ENCODE peak calls at places on chromosome 9, in six cellular contexts. D is GM12878, T is PC-3, N is mucosa of descending colon, V is left ventricle myocardium inferior, Y is PC-9. E is an unnamed sample. For H3K4me1, the result is how much of the 10 kb centered on the place peaks cover.

GRCh38 chr9:81396528-81396927 is 292.8 kb downstream of the TLE1 start:
- DNase-seq in D (no peak), T (no peak), N (no peak), V (no peak), Y (no peak), E (no peak)

GRCh38 chr9:82130331-82131042 is 141.9 kb downstream of the SPATA31D1 start:
- DNase-seq in D (no peak), T (no peak), N (no peak), V (no peak), Y (no peak), E (no peak)

GRCh38 chr9:114230068-114230467 is 74.7 kb downstream of the COL27A1 start:
- DNase-seq in D (no peak), T (no peak), N (no peak), V (no peak), Y (no peak), E (no peak)

GRCh38 chr9:69180670-69181069 is 6.6 kb downstream of the TJP2 start:
- DNase-seq in D (no peak), T (peak), N (peak), V (no peak), Y (peak), E (peak)

GRCh38 chr9:36128331-36128730 is 8.2 kb upstream of the GLIPR2 start:
- DNase-seq in D (no peak), T (no peak), N (no peak), V (no peak), Y (no peak), E (no peak)

GRCh38 chr9:109437286-109437685 is 60.8 kb downstream of the PTPN3 start:
- DNase-seq in D (no peak), T (no peak), N (no peak), V (no peak), Y (no peak), E (no peak)

GRCh38 chr9:75001719-75002421 is 26.2 kb downstream of the CARNMT1 start:
- DNase-seq in D (peak), T (peak), N (peak), V (no peak), Y (peak), E (peak)

GRCh38 chr9:11618241-11618805 is 1005.5 kb upstream of the PTPRD start:
- DNase-seq in D (no peak), T (no peak), N (no peak), V (no peak), Y (no peak), E (no peak)

GRCh38 chr9:73172811-73173210 is 21.1 kb downstream of the ANXA1 start:
- DNase-seq in D (no peak), T (no peak), N (no peak), V (no peak), Y (no peak), E (no peak)

GRCh38 chr9:136722093-136722968 is 10.0 kb downstream of the DIPK1B start:
- DNase-seq in D (no peak), T (no peak), N (no peak), V (no peak), Y (no peak), E (no peak)

GRCh38 chr9:108859459-108860114 is 2.5 kb upstream of the ACTL7A start:
- DNase-seq in D (peak), T (no peak), N (no peak), V (no peak), Y (no peak), E (peak)

GRCh38 chr9:122197334-122197872 is 31.4 kb downstream of the LHX6 start:
- DNase-seq in D (no peak), T (no peak), N (peak), V (no peak), Y (no peak), E (no peak)

GRCh38 chr9:12737871-12738270 is 36.9 kb upstream of the LURAP1L start:
- DNase-seq in D (no peak), T (no peak), N (no peak), V (no peak), Y (no peak), E (no peak)

GRCh38 chr9:14315754-14316573 is 2.0 kb upstream of the NFIB start:
- DNase-seq in D (no peak), T (peak), N (peak), V (peak), Y (no peak), E (peak)

GRCh38 chr9:713046-713445 is 128.5 kb upstream of the DMRT1 start:
- DNase-seq in D (no peak), T (no peak), N (no peak), V (no peak), Y (no peak), E (no peak)

GRCh38 chr9:137870432-137870831 is 7.2 kb upstream of the CACNA1B start:
- DNase-seq in D (no peak), T (no peak), N (no peak), V (no peak), Y (no peak), E (no peak)

GRCh38 chr9:36632892-36633291 is 60.2 kb downstream of the MELK start:
- DNase-seq in D (no peak), T (peak), N (peak), V (no peak), Y (no peak), E (peak)

GRCh38 chr9:108182950-108183381 is 672.8 kb downstream of the ACTL7B start:
- DNase-seq in D (peak), T (peak), N (no peak), V (no peak), Y (no peak), E (peak)

GRCh38 chr9:29212590-29213373 is 1639.5 kb upstream of the C9orf72 start:
- DNase-seq in D (no peak), T (peak), N (no peak), V (no peak), Y (no peak), E (no peak)

GRCh38 chr9:128412120-128412790 is 8.4 kb upstream of the CERCAM start:
- DNase-seq in D (no peak), T (peak), N (peak), V (peak), Y (no peak), E (no peak)

GRCh38 chr9:128416432-128417019 is 4.1 kb upstream of the CERCAM start:
- DNase-seq in D (no peak), T (no peak), N (no peak), V (no peak), Y (no peak), E (no peak)

GRCh38 chr9:128416014-128416413 is 4.6 kb upstream of the CERCAM start:
- DNase-seq in D (no peak), T (peak), N (no peak), V (no peak), Y (peak), E (no peak)

GRCh38 chr9:128415222-128415621 is 5.4 kb upstream of the CERCAM start:
- DNase-seq in D (no peak), T (no peak), N (peak), V (no peak), Y (no peak), E (no peak)

GRCh38 chr9:128414461-128414860 is 6.2 kb upstream of the CERCAM start:
- DNase-seq in D (no peak), T (peak), N (no peak), V (no peak), Y (no peak), E (no peak)
- TF ChIP-seq CTCF in D (peak), T (peak), N (no peak), V (no peak), Y (peak), E (peak)

DNA sequence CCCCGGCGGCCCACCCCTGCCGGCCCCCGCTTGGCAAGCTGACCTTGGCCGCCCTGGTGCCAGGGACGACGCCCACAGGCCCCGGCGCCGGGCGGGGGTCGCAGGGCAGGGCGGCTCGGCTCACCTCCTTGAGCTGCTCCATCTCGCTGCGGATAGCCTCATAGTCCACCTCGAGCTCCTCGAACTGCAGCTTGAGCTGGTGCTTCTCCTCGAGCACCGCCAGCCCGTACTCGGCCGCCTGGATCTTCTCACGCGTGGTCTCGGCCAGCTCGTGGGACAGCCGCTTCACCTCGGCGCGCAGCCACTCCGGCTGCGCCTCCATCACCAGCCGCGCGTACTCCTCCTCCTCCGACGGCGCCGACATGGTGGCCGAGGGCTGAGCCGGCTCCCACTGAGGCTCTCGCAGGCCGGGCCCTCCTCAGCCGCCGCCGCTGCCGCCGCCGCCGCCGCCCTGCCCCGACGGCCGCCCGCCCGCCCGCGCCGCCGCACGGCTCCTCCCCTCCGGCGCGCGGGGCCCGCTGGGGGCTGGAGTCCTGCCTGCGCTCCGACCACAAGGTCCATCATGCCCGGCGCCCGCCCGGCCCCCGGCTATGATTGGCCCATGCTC is at the start of gene BICD2:
- DNase-seq in D (no peak), T (no peak), N (no peak), V (no peak), Y (no peak), E (no peak)
- H3K4me1 ChIP-seq in D (under half), T (under half), N (under half), V (half or more), Y (under half), E (under half)

DNA sequence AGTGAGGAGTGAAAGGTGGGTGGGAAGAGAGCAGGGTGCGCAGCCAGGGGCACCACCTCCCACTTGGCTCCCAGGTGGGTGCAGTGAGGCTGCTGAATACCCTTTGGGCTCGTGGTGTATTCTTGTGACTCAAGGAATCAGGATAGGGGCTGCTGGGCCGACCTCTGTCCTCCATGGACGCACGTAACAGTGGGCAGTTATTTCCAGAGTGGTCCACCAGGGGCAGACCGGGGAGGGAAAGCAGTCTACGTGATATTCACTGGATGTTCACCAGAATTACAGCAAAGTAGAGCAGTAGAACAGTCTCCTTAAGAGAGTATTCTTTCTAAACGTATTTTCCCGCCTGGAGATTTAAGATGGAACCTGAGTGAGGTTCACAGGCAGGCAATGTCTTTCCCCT is 88.5 kb downstream of the SYK start:
- DNase-seq in D (no peak), T (no peak), N (no peak), V (no peak), Y (no peak), E (no peak)
- TF ChIP-seq CTCF in D (no peak), T (no peak), N (no peak), V (no peak), Y (no peak), E (no peak)

GRCh38 chr9:133140174-133140505 is 19.1 kb upstream of the RALGDS start:
- DNase-seq in D (no peak), T (no peak), N (peak), V (no peak), Y (no peak), E (no peak)

GRCh38 chr9:133142657-133143592 is 20.8 kb downstream of the GBGT1 start:
- DNase-seq in D (no peak), T (no peak), N (no peak), V (no peak), Y (no peak), E (no peak)

GRCh38 chr9:133140606-133141005 is 19.6 kb upstream of the RALGDS start:
- DNase-seq in D (no peak), T (no peak), N (no peak), V (no peak), Y (no peak), E (no peak)

GRCh38 chr9:133143639-133144141 is 20.0 kb downstream of the GBGT1 start:
- DNase-seq in D (no peak), T (no peak), N (no peak), V (no peak), Y (no peak), E (no peak)

DNA sequence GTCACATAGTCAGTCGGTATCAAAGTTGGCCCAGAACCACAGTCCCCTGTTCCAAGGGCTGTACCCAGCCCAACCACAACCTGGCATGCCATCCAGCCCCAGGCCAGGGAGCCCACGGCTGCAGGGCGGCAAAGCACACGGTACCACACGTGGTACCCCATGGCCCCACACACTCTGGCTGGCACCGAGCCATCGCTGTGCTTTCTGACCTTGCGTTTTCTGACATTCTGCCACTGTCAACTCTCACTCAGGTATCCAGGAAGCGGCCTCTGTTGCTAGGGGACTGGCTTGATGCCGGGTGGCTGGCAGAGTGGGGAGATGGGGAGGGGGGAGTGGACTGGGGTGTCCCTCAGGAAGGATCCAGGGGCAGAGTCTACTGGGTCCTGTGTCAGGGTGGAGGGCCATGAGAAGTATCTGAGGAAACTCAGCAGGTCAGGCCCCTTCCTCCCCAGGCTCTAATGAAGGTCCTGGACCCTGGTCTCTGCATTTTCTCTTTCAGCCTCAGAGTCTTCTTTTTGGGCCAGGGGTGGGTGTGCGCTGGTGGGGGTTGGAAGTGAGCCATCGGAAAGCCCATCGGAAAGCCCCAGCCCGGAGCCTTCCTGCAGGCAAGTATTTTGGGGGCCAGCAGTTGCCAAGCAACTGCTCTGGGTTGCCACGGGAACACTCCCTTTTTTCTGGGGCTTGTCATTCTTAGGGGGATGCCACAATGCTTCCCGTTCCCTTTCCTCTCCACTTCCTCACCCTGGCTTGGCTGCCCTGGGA is 21.0 kb upstream of the RALGDS start:
- DNase-seq in D (no peak), T (no peak), N (no peak), V (peak), Y (no peak), E (no peak)
- H3K4me1 ChIP-seq in D (under half), T (under half), N (half or more), V (half or more), Y (under half), E (under half)

GRCh38 chr9:126775926-126776325 is 28.9 kb upstream of the ZBTB43 start:
- DNase-seq in D (no peak), T (peak), N (no peak), V (no peak), Y (no peak), E (no peak)

GRCh38 chr9:126773004-126773607 is 31.7 kb upstream of the ZBTB43 start:
- DNase-seq in D (no peak), T (peak), N (peak), V (no peak), Y (no peak), E (no peak)

GRCh38 chr9:126781717-126782388 is 23.0 kb upstream of the ZBTB43 start:
- DNase-seq in D (no peak), T (peak), N (peak), V (peak), Y (peak), E (peak)

GRCh38 chr9:126781186-126781585 is 23.7 kb upstream of the ZBTB43 start:
- DNase-seq in D (no peak), T (no peak), N (no peak), V (no peak), Y (no peak), E (no peak)

GRCh38 chr9:126777733-126778132 is 27.1 kb upstream of the ZBTB43 start:
- DNase-seq in D (no peak), T (peak), N (no peak), V (no peak), Y (no peak), E (peak)
- TF ChIP-seq CTCF in D (no peak), T (peak), N (no peak), V (no peak), Y (peak), E (peak)

E was measured in foreskin keratinocyte.